ENCODE peak calls at places on chromosomes 12 and 14, in seven cellular contexts. One of them, this sample, is unnamed.

GRCh38 chr12:113647048-113647447 is 175.4 kb upstream of the LHX5 start:
- DNase-seq in GM19239: no peak
- DNase-seq in mesothelial cell of epicardium: no peak
- DNase-seq in NCI-H2081: no peak
- DNase-seq in GM20000: no peak
- DNase-seq in heart right ventricle: no peak
- DNase-seq in LHCN-M2: no peak
- DNase-seq in this sample: no peak

GRCh38 chr14:33679461-33680225 is 271.2 kb downstream of the EGLN3 start:
- DNase-seq in GM19239: no peak
- DNase-seq in mesothelial cell of epicardium: no peak
- DNase-seq in NCI-H2081: no peak
- DNase-seq in GM20000: no peak
- DNase-seq in heart right ventricle: no peak
- DNase-seq in LHCN-M2: peak
- DNase-seq in this sample: no peak

GRCh38 chr12:51262758-51263177 is 7.4 kb downstream of the SMAGP start:
- DNase-seq in GM19239: no peak
- DNase-seq in mesothelial cell of epicardium: no peak
- DNase-seq in NCI-H2081: no peak
- DNase-seq in GM20000: no peak
- DNase-seq in heart right ventricle: no peak
- DNase-seq in LHCN-M2: peak
- DNase-seq in this sample: no peak

GRCh38 chr12:115811066-115811465 is 466.4 kb downstream of the MED13L start:
- DNase-seq in GM19239: no peak
- DNase-seq in mesothelial cell of epicardium: no peak
- DNase-seq in NCI-H2081: no peak
- DNase-seq in GM20000: no peak
- DNase-seq in heart right ventricle: no peak
- DNase-seq in LHCN-M2: no peak
- DNase-seq in this sample: no peak

GRCh38 chr14:104724981-104725771 is 1.1 kb downstream of the ADSS1 start:
- DNase-seq in GM19239: no peak
- DNase-seq in mesothelial cell of epicardium: no peak
- DNase-seq in NCI-H2081: no peak
- DNase-seq in GM20000: no peak
- DNase-seq in heart right ventricle: peak
- DNase-seq in LHCN-M2: peak
- DNase-seq in this sample: no peak

GRCh38 chr12:12915654-12916053 is 24.3 kb downstream of the GPRC5A start:
- DNase-seq in GM19239: no peak
- DNase-seq in mesothelial cell of epicardium: no peak
- DNase-seq in NCI-H2081: no peak
- DNase-seq in GM20000: no peak
- DNase-seq in heart right ventricle: no peak
- DNase-seq in LHCN-M2: no peak
- DNase-seq in this sample: no peak

GRCh38 chr12:113664224-113664681 is 192.6 kb upstream of the LHX5 start:
- DNase-seq in GM19239: no peak
- DNase-seq in mesothelial cell of epicardium: no peak
- DNase-seq in NCI-H2081: no peak
- DNase-seq in GM20000: no peak
- DNase-seq in heart right ventricle: no peak
- DNase-seq in LHCN-M2: no peak
- DNase-seq in this sample: no peak

GRCh38 chr12:70290126-70290525 is 46.9 kb downstream of the CNOT2 start:
- DNase-seq in GM19239: no peak
- DNase-seq in mesothelial cell of epicardium: no peak
- DNase-seq in NCI-H2081: no peak
- DNase-seq in GM20000: no peak
- DNase-seq in heart right ventricle: no peak
- DNase-seq in LHCN-M2: no peak
- DNase-seq in this sample: no peak

GRCh38 chr12:58452546-58452945 is 467.8 kb downstream of the LRIG3 start:
- DNase-seq in GM19239: no peak
- DNase-seq in mesothelial cell of epicardium: no peak
- DNase-seq in NCI-H2081: no peak
- DNase-seq in GM20000: no peak
- DNase-seq in heart right ventricle: no peak
- DNase-seq in LHCN-M2: peak
- DNase-seq in this sample: no peak

GRCh38 chr12:114982760-114983159 is 298.8 kb upstream of the TBX3 start:
- DNase-seq in GM19239: no peak
- DNase-seq in mesothelial cell of epicardium: no peak
- DNase-seq in NCI-H2081: no peak
- DNase-seq in GM20000: no peak
- DNase-seq in heart right ventricle: no peak
- DNase-seq in LHCN-M2: no peak
- DNase-seq in this sample: no peak

GRCh38 chr14:94598816-94599655 is 13.2 kb upstream of the SERPINA3 start:
- DNase-seq in GM19239: no peak
- DNase-seq in mesothelial cell of epicardium: no peak
- DNase-seq in NCI-H2081: no peak
- DNase-seq in GM20000: no peak
- DNase-seq in heart right ventricle: no peak
- DNase-seq in LHCN-M2: peak
- DNase-seq in this sample: no peak

This sample was measured in GM06990.